ENCODE peak calls at places on chromosomes 4 and X, in five cellular contexts. E, Y, H, R and Z are unnamed samples.

GRCh38 chr4:72489267-72489666 is 79.8 kb downstream of the ADAMTS3 start:
- DNase-seq in E (no peak), Y (no peak), H (peak; percentile 0), R (no peak), Z (no peak)

GRCh38 chr4:151314509-151314908 is 10.9 kb downstream of the SH3D19 start:
- DNase-seq in E (no peak), Y (no peak), H (no peak), R (no peak), Z (no peak)

GRCh38 chr4:25030283-25031076 is at the start of gene LGI2:
- DNase-seq in E (peak; percentile 59), Y (no peak), H (no peak), R (no peak), Z (no peak)

GRCh38 chr4:146456681-146457080 is 65.1 kb downstream of the SLC10A7 start:
- DNase-seq in E (no peak), Y (no peak), H (no peak), R (no peak), Z (no peak)

GRCh38 chr4:155604718-155605601 is 61.7 kb upstream of the GUCY1A1 start:
- DNase-seq in E (peak; percentile 39), Y (peak; percentile 47), H (no peak), R (no peak), Z (peak; percentile 27)

GRCh38 chr4:118772149-118773081 is 63.5 kb downstream of the SEC24D start:
- DNase-seq in E (no peak), Y (no peak), H (peak; percentile 44), R (no peak), Z (no peak)

GRCh38 chr4:150385606-150386005 is 196.3 kb upstream of the MAB21L2 start:
- DNase-seq in E (no peak), Y (no peak), H (no peak), R (no peak), Z (no peak)

GRCh38 chr4:15349426-15349825 is 78.4 kb upstream of the C1QTNF7 start:
- DNase-seq in E (no peak), Y (no peak), H (no peak), R (no peak), Z (no peak)

GRCh38 chrX:139691493-139691842 is 16.5 kb downstream of the MCF2 start:
- DNase-seq in E (peak; percentile 16), Y (no peak), H (no peak), R (no peak), Z (no peak)

GRCh38 chr4:7649741-7650531 is 215.2 kb upstream of the PSAPL1 start:
- DNase-seq in E (no peak), Y (peak; percentile 70), H (no peak), R (no peak), Z (peak; percentile 37)

GRCh38 chr4:70709551-70710080 is 12.1 kb upstream of the RUFY3 start:
- DNase-seq in E (no peak), Y (no peak), H (peak; percentile 37), R (no peak), Z (no peak)

GRCh38 chr4:24806206-24806990 is 11.0 kb downstream of the SOD3 start:
- DNase-seq in E (no peak), Y (no peak), H (no peak), R (peak; percentile 40), Z (no peak)

GRCh38 chrX:38260231-38260630 is 39.6 kb upstream of the SRPX start:
- DNase-seq in E (no peak), Y (no peak), H (peak; percentile 49), R (no peak), Z (no peak)

GRCh38 chrX:619451-619811 is 11.2 kb upstream of the SHOX start:
- DNase-seq in E (no peak), Y (no peak), H (no peak), R (no peak), Z (peak; percentile 1)

GRCh38 chr4:106809083-106809482 is 227.0 kb downstream of the DKK2 start:
- DNase-seq in E (no peak), Y (no peak), H (peak; percentile 20), R (no peak), Z (no peak)

GRCh38 chr4:40800064-40800463 is 50.3 kb downstream of the NSUN7 start:
- DNase-seq in E (no peak), Y (no peak), H (no peak), R (no peak), Z (no peak)

GRCh38 chr4:75179510-75179909 is 246.6 kb downstream of the PARM1 start:
- DNase-seq in E (no peak), Y (no peak), H (no peak), R (no peak), Z (no peak)

GRCh38 chr4:19030536-19030935 is 1009.0 kb upstream of the LCORL start:
- DNase-seq in E (no peak), Y (no peak), H (no peak), R (no peak), Z (no peak)

GRCh38 chrX:40809210-40809609 is 73.9 kb upstream of the MED14 start:
- DNase-seq in E (no peak), Y (no peak), H (peak; percentile 6), R (no peak), Z (no peak)

GRCh38 chrX:140091276-140091886 is 126.1 kb upstream of the CXorf66 start:
- DNase-seq in E (no peak), Y (peak; percentile 46), H (peak; percentile 9), R (no peak), Z (no peak)

GRCh38 chr4:31682796-31683195 is 962.6 kb downstream of the PCDH7 start:
- DNase-seq in E (no peak), Y (no peak), H (no peak), R (no peak), Z (no peak)

GRCh38 chr4:137359691-137360315 is 172.5 kb downstream of the PCDH18 start:
- DNase-seq in E (no peak), Y (no peak), H (no peak), R (no peak), Z (no peak)

GRCh38 chr4:13635281-13635799 is 7.8 kb upstream of the BOD1L1 start:
- DNase-seq in E (no peak), Y (no peak), H (no peak), R (no peak), Z (no peak)

GRCh38 chr4:53150631-53151488 is 215.0 kb downstream of the SCFD2 start:
- DNase-seq in E (no peak), Y (no peak), H (no peak), R (no peak), Z (no peak)

GRCh38 chrX:148902581-148902980 is 402.2 kb downstream of the AFF2 start:
- DNase-seq in E (no peak), Y (no peak), H (no peak), R (no peak), Z (no peak)

GRCh38 chrX:108516184-108516583 is 76.5 kb downstream of the COL4A5 start:
- DNase-seq in E (no peak), Y (no peak), H (peak; percentile 28), R (no peak), Z (no peak)

GRCh38 chr4:18882468-18882867 is 860.9 kb upstream of the LCORL start:
- DNase-seq in E (no peak), Y (no peak), H (peak; percentile 17), R (no peak), Z (no peak)

GRCh38 chr4:43757147-43757546 is 691.5 kb downstream of the KCTD8 start:
- DNase-seq in E (no peak), Y (no peak), H (no peak), R (no peak), Z (no peak)

GRCh38 chr4:173735055-173735454 is 205.0 kb upstream of the HAND2 start:
- DNase-seq in E (no peak), Y (no peak), H (no peak), R (no peak), Z (no peak)

GRCh38 chr4:120232050-120232449 is 165.4 kb upstream of the MAD2L1 start:
- DNase-seq in E (no peak), Y (no peak), H (no peak), R (no peak), Z (no peak)

GRCh38 chr4:25769251-25769650 is 93.5 kb downstream of the SEL1L3 start:
- DNase-seq in E (no peak), Y (no peak), H (no peak), R (no peak), Z (peak; percentile 36)

DNA sequence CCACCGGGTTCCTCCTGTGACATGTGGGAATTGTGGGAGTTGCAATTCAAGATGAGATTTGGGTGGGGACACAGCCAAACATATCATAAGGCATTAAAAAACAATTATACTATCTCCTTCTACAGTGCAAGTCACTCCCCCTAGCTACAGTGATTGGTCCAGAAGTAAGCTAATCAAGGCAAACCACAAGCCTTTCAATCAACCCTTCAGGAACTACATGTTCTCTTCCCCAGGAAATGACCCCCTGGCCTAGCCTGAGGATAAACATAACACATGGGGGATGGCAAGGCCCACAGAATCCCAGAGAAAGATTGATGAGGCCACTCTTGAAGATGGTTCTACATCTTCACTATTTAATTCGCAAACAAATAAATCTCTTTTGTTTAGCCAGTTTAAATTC is 25.2 kb upstream of the FAM241A start:
- DNase-seq in E (no peak), Y (no peak), H (no peak), R (no peak), Z (no peak)
- TF ChIP-seq CTCF in E (no peak), Y (no peak), H (no peak), R (no peak), Z (no peak)

DNA sequence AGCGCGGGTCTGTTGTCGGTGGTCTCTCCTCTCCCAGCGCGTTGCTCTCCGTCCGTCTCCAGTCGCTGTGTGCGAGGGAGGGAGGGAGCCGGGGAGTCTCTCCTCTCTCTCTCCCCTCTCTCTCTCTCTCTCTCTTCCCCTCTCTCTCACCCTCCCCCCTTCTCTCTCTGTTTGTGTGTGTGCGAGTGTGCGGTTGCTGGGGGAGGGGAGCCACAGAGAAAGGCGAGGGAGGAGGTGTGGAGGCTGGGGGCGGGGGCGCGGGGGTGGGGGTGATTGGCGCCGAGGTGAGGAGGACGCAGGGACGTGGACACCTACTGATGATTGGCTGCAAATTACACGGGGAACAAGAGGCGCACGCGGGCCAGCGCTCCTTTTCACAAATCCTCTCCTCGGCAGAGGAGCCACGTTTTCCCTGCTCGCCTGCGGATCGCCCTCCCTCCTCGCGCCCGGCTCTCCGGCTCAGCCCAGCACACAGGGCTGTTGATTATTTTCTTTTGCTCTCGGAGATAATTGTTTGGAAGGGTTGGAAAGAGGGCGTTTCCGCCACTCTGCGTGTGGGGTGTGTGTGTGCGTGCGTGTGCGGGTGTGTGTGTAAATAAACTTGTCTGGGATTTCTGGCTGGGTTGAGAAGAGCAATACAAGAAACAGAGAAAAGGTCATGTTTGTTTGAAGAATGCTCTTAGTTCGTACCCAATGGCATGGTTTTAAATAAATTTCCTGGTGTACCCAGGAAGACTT is at the start of gene CXXC4:
- DNase-seq in E (peak; percentile 80), Y (peak; percentile 78), H (peak; percentile 75), R (peak; percentile 82), Z (peak; percentile 89)
- TF ChIP-seq POLR2A in E (peak; percentile 14), Y (peak; percentile 43), H (no peak), R (no peak), Z (no peak)

GRCh38 chrX:46759645-46759974 is 692 bp upstream of the SLC9A7 start:
- DNase-seq in E (no peak), Y (no peak), H (no peak), R (no peak), Z (no peak)
- H3K4me3 ChIP-seq in E (no peak overlapping the region), Y (peak overlapping the region; percentile 40), H (peak overlapping the region; percentile 89), R (peak overlapping the region; percentile 57), Z (no peak overlapping the region)

GRCh38 chr4:1086011-1086410 is 27.4 kb downstream of the RNF212 start:
- DNase-seq in E (no peak), Y (no peak), H (no peak), R (peak; percentile 47), Z (peak; percentile 14)

GRCh38 chr4:1084796-1085403 is 28.5 kb downstream of the RNF212 start:
- DNase-seq in E (no peak), Y (peak; percentile 35), H (no peak), R (peak; percentile 57), Z (no peak)

GRCh38 chr4:1090036-1090435 is 23.3 kb downstream of the RNF212 start:
- DNase-seq in E (no peak), Y (peak; percentile 14), H (no peak), R (peak; percentile 66), Z (peak; percentile 63)

GRCh38 chr4:1085404-1085799 is 28.0 kb downstream of the RNF212 start:
- DNase-seq in E (no peak), Y (no peak), H (no peak), R (peak; percentile 56), Z (no peak)

GRCh38 chr4:1087371-1087770 is 26.0 kb downstream of the RNF212 start:
- DNase-seq in E (no peak), Y (no peak), H (no peak), R (peak; percentile 24), Z (peak; percentile 31)
- TF ChIP-seq CTCF in E (no peak), Y (no peak), H (no peak), R (no peak), Z (no peak)